ENCODE peak calls at places on chromosome 4, in seven cellular contexts. U is A673, S is heart right ventricle, T is lower lobe of right lung, I is IMR-90, Z is psoas muscle, R is Peyer's patch. Y is an unnamed sample. For H3K4me1, the result is how much of the 10 kb centered on the place peaks cover.

GRCh38 chr4:152594981-152595916 is 59.4 kb upstream of the FBXW7 start:
- DNase-seq in U (peak), S (no peak), T (no peak), I (no peak), Z (no peak), R (peak), Y (no peak)

GRCh38 chr4:161252520-161253141 is 911.2 kb downstream of the FSTL5 start:
- DNase-seq in U (peak), S (no peak), T (no peak), I (peak), Z (no peak), R (no peak), Y (no peak)

GRCh38 chr4:57401586-57401985 is 291.4 kb upstream of the IGFBP7 start:
- DNase-seq in U (no peak), S (no peak), T (no peak), I (no peak), Z (no peak), R (no peak), Y (no peak)

GRCh38 chr4:4555916-4556315 is 14.1 kb upstream of the STX18 start:
- DNase-seq in U (peak), S (no peak), T (no peak), I (peak), Z (no peak), R (no peak), Y (no peak)

GRCh38 chr4:19329631-19330030 is 922.1 kb upstream of the SLIT2 start:
- DNase-seq in U (no peak), S (no peak), T (no peak), I (peak), Z (no peak), R (no peak), Y (no peak)

GRCh38 chr4:149831656-149832208 is 16.1 kb upstream of the IQCM start:
- DNase-seq in U (no peak), S (no peak), T (no peak), I (no peak), Z (no peak), R (no peak), Y (no peak)

GRCh38 chr4:2418652-2419571 is at the start of gene CFAP99:
- DNase-seq in U (peak), S (peak), T (peak), I (peak), Z (peak), R (peak), Y (peak)

GRCh38 chr4:7165874-7166201 is 26.5 kb upstream of the SORCS2 start:
- DNase-seq in U (no peak), S (no peak), T (no peak), I (no peak), Z (no peak), R (no peak), Y (no peak)

GRCh38 chr4:126338572-126338971 is 1023.8 kb downstream of the FAT4 start:
- DNase-seq in U (peak), S (no peak), T (no peak), I (no peak), Z (no peak), R (no peak), Y (no peak)

GRCh38 chr4:83708500-83709175 is 172.7 kb downstream of the GPAT3 start:
- DNase-seq in U (no peak), S (no peak), T (no peak), I (no peak), Z (no peak), R (no peak), Y (no peak)

DNA sequence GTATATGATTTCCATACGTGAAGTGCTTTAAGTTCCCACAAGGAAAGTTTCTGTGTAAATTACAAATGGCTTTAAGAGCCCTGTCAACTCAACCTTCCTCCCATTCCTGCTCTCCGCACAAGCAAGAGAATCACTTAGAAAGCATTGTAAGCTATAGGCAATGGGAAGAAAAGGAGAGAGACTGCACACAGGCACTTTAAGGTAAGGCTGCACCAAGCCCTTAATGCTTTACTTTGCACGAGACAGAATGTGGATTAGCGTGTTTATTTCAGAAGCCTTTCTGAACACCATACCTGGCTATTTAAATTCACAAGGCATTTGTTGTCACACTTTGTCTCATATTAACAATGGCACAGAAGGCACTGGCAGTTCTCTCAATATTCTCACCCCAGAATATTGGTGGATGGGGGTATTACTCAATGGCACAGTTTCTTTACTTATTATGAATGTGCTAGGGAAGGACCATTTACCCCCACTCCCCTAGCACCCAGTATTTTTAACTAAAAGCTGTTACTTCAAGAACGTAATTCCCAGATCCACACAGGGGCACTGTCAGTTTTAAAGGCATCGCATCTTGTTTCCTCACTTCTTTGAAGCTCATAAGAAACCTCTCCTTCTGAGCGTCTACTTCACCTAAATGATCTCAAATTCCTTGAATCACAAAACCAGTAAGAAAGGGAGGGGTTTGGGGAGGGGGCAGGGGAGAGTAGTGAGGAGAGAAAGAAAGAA is 150.0 kb downstream of the MAML3 start:
- DNase-seq in U (no peak), S (no peak), T (no peak), I (peak), Z (no peak), R (no peak), Y (no peak)
- H3K27ac ChIP-seq in U (no peak), S (peak), T (peak), I (no peak), Z (peak), R (no peak), Y (peak)

DNA sequence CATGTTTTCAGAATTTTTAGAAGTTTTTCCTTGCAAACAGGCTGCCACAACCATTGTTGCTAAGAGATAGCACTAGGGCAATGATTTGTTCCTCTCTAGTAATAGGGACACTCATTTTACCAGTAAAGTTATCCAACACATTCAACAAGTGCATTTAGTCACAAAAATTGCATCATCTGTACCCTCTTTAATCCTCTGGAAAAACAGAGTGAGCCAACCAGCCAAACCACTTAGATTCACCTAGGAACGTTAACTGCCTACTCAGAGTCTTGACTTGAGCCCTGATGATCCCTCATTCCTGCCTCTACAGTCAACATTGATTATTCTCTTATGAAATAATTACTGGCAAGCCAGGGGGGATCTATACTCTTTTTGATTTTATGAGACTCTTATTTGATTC is 17.0 kb upstream of the ADGRA3 start:
- DNase-seq in U (no peak), S (no peak), T (no peak), I (no peak), Z (no peak), R (no peak), Y (no peak)
- H3K4me1 ChIP-seq in U (under half), S (under half), T (under half), I (under half), Z (under half), R (under half), Y (under half)

DNA sequence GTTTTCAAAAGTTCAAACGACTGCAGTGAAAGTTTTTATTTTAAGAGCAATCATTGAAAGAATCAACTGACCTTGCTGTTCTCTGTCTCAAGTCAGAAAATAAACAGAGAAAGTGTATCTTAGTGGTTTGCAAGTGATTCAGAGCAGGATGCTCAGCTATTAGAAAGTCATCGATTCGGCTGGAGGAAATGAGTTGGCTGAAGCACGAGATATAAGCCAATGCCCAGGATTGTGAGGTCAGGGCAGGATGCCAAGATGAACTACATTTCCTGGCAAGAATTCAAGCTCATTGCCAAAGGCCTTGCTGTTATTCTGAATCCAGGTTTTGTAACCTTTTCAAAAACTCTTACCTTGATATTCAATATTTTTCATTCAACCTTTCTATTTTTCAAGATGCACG is 541.4 kb upstream of the BOD1L1 start:
- DNase-seq in U (peak), S (no peak), T (no peak), I (peak), Z (no peak), R (no peak), Y (peak)
- H3K4me3 ChIP-seq in U (no peak), S (no peak), T (no peak), I (no peak), Z (no peak), R (no peak), Y (no peak)

DNA sequence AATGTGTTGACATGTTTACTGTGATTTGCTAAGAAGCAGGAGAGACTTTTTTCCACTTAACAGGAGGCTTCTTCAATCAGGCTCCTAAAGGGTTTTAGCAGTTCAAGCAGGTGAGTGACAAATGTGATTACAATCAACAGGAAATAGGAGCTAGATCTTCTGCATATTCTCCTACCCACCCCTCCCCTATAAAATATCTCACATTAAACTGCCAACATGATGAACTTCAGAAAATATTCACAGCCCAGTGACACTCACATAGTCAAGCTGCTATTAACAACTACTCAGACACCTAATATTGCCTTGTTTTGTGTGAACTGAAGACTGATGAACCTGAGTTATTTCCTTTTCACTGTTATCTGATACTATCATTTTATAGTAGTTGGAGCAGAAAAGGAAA is 55.9 kb upstream of the ANTXR2 start:
- DNase-seq in U (no peak), S (no peak), T (no peak), I (no peak), Z (no peak), R (no peak), Y (no peak)
- H3K27ac ChIP-seq in U (no peak), S (no peak), T (no peak), I (no peak), Z (no peak), R (no peak), Y (no peak)

GRCh38 chr4:151432654-151433053 is 23.7 kb downstream of the FHIP1A start:
- DNase-seq in U (no peak), S (no peak), T (no peak), I (no peak), Z (no peak), R (no peak), Y (no peak)

GRCh38 chr4:151430737-151431457 is 21.9 kb downstream of the FHIP1A start:
- DNase-seq in U (no peak), S (no peak), T (no peak), I (no peak), Z (no peak), R (no peak), Y (no peak)

GRCh38 chr4:151434183-151434860 is 25.3 kb downstream of the FHIP1A start:
- DNase-seq in U (no peak), S (no peak), T (no peak), I (peak), Z (no peak), R (no peak), Y (no peak)

GRCh38 chr4:151429957-151430548 is 21.1 kb downstream of the FHIP1A start:
- DNase-seq in U (no peak), S (no peak), T (no peak), I (no peak), Z (no peak), R (no peak), Y (no peak)

DNA sequence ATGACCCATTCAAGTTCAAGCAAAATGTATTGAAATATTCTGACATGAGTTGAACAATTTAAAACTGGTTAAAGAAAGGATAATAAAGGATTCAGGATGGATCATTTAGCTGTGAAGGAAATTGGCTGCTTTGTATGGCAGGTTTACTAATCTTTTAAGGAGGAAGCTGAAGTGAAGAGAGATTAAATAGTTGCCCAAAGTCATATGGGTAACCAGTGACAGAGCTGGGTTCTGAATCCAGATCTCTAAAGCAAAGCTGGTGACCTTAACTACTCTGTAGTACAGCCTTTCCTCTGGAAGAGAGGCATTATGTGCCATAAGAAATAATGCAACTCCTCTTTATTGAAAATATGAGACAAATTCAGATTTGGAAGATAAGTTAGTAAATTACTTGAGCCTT is 22.8 kb downstream of the FHIP1A start:
- DNase-seq in U (no peak), S (no peak), T (no peak), I (no peak), Z (no peak), R (no peak), Y (no peak)
- H3K4me1 ChIP-seq in U (under half), S (under half), T (under half), I (under half), Z (under half), R (under half), Y (under half)

DNA sequence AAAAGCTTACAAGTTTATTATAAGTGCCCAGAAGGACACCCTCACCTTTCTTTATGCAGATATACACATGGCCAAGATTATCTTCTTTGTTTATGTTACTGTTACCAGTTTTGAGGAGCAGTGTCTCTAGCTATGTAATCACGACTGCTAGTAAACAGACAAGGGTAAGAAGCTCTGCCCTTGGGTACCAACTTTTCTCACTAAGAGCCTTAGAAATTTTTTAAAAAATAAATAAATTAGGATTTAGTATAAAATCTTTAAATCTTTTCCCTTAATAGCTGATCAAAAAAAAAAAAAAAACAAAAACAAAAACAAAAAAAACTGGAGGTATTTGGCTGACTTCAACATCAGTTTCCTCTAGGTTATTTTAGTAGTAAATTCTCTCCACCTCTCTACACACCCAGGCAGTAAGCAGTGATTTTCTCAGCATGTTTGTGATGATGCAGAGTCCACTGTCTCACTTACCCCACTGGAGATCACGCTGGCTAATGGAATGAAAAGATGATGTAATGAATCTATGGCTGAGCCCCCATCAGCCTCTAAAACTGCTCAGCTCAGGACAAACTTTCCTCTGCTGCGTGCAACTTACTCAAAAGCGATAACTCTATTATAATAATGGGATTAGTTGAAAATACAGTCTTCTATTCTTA is 125.9 kb downstream of the FRYL start:
- DNase-seq in U (peak), S (no peak), T (no peak), I (peak), Z (no peak), R (no peak), Y (no peak)
- H3K4me3 ChIP-seq in U (no peak), S (peak), T (peak), I (no peak), Z (peak), R (no peak), Y (peak)

GRCh38 chr4:88378691-88379559 is at the start of gene HERC6:
- DNase-seq in U (peak), S (peak), T (peak), I (peak), Z (peak), R (peak), Y (peak)

DNA sequence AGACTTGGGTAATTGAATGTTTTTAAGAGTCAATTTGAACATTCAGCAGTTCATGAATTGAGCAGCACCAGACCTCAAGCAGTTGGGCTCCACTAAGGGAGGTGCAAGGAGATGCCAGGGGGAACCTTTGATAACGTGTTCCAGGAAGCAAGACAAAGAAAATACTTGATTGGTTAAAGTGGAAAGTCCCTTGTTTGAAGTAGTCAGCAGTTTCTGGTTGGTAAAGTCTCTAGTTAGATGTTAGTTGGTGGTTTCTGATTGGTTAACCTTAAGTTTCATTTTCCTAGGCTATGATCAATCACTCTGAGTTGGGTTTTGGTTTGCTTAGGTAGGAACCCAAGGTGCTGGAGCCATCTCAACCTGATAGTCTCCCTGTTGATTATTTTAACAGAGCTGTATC is 4.0 kb downstream of the HERC6 start:
- DNase-seq in U (no peak), S (no peak), T (no peak), I (no peak), Z (no peak), R (no peak), Y (no peak)
- H3K27ac ChIP-seq in U (no peak), S (peak), T (no peak), I (no peak), Z (no peak), R (no peak), Y (no peak)

Y was measured in right cardiac atrium.